ENCODE peak calls at places on chromosome 22, in nine cellular contexts. One of them, this sample, is unnamed.

GRCh38 chr22:35622132-35622913 is 5.2 kb upstream of the MB start:
- DNase-seq in neuronal stem cell: no peak
- DNase-seq in IMR-90: no peak
- DNase-seq in RWPE1: no peak
- DNase-seq in Calu3: peak
- DNase-seq in cardiac fibroblast: no peak
- DNase-seq in T47D: peak
- DNase-seq in right lobe of liver: peak
- DNase-seq in transverse colon: peak
- DNase-seq in this sample: no peak

GRCh38 chr22:32237021-32237420 is 18.1 kb downstream of the SLC5A4 start:
- DNase-seq in Calu3: no peak
- DNase-seq in right lobe of liver: no peak
- DNase-seq in IMR-90: no peak
- DNase-seq in cardiac fibroblast: no peak
- DNase-seq in neuronal stem cell: no peak
- DNase-seq in RWPE1: no peak
- DNase-seq in T47D: no peak
- DNase-seq in transverse colon: no peak
- DNase-seq in this sample: peak

GRCh38 chr22:17569971-17570511 is 6.7 kb downstream of the SLC25A18 start:
- DNase-seq in right lobe of liver: peak
- DNase-seq in cardiac fibroblast: peak
- DNase-seq in IMR-90: peak
- DNase-seq in T47D: no peak
- DNase-seq in RWPE1: no peak
- DNase-seq in Calu3: no peak
- DNase-seq in neuronal stem cell: no peak
- DNase-seq in transverse colon: no peak
- DNase-seq in this sample: no peak

GRCh38 chr22:25172153-25172552 is 27.5 kb upstream of the CRYBB3 start:
- DNase-seq in Calu3: peak
- DNase-seq in neuronal stem cell: no peak
- DNase-seq in right lobe of liver: no peak
- DNase-seq in IMR-90: no peak
- DNase-seq in RWPE1: no peak
- DNase-seq in T47D: peak
- DNase-seq in transverse colon: peak
- DNase-seq in cardiac fibroblast: peak
- DNase-seq in this sample: no peak

GRCh38 chr22:43510226-43511070 is 98.6 kb downstream of the MPPED1 start:
- DNase-seq in transverse colon: no peak
- DNase-seq in T47D: no peak
- DNase-seq in IMR-90: no peak
- DNase-seq in Calu3: no peak
- DNase-seq in right lobe of liver: no peak
- DNase-seq in cardiac fibroblast: no peak
- DNase-seq in RWPE1: no peak
- DNase-seq in neuronal stem cell: no peak
- DNase-seq in this sample: no peak

GRCh38 chr22:20316217-20316843 is 3.5 kb downstream of the DGCR6L start:
- DNase-seq in transverse colon: peak
- DNase-seq in neuronal stem cell: no peak
- DNase-seq in right lobe of liver: no peak
- DNase-seq in cardiac fibroblast: no peak
- DNase-seq in IMR-90: no peak
- DNase-seq in RWPE1: no peak
- DNase-seq in T47D: no peak
- DNase-seq in Calu3: no peak
- DNase-seq in this sample: peak

GRCh38 chr22:46561435-46561905 is 24.1 kb upstream of the CELSR1 start:
- DNase-seq in Calu3: no peak
- DNase-seq in neuronal stem cell: no peak
- DNase-seq in transverse colon: no peak
- DNase-seq in IMR-90: peak
- DNase-seq in cardiac fibroblast: no peak
- DNase-seq in T47D: no peak
- DNase-seq in right lobe of liver: no peak
- DNase-seq in RWPE1: no peak
- DNase-seq in this sample: peak

GRCh38 chr22:22045576-22046335 is 63.2 kb upstream of the TOP3B start:
- DNase-seq in neuronal stem cell: no peak
- DNase-seq in IMR-90: no peak
- DNase-seq in transverse colon: no peak
- DNase-seq in RWPE1: no peak
- DNase-seq in right lobe of liver: no peak
- DNase-seq in Calu3: no peak
- DNase-seq in T47D: no peak
- DNase-seq in cardiac fibroblast: no peak
- DNase-seq in this sample: no peak

GRCh38 chr22:46214149-46214548 is 35.9 kb downstream of the CDPF1 start:
- DNase-seq in right lobe of liver: no peak
- DNase-seq in RWPE1: no peak
- DNase-seq in transverse colon: no peak
- DNase-seq in Calu3: no peak
- DNase-seq in neuronal stem cell: no peak
- DNase-seq in cardiac fibroblast: no peak
- DNase-seq in T47D: no peak
- DNase-seq in IMR-90: no peak
- DNase-seq in this sample: no peak

GRCh38 chr22:36386351-36386899 is 1.3 kb downstream of the MYH9 start:
- DNase-seq in T47D: no peak
- DNase-seq in transverse colon: peak
- DNase-seq in Calu3: peak
- DNase-seq in right lobe of liver: no peak
- DNase-seq in cardiac fibroblast: peak
- DNase-seq in neuronal stem cell: no peak
- DNase-seq in IMR-90: no peak
- DNase-seq in RWPE1: no peak
- DNase-seq in this sample: no peak

GRCh38 chr22:37740455-37741311 is 43.8 kb downstream of the TRIOBP start:
- DNase-seq in T47D: no peak
- DNase-seq in IMR-90: no peak
- DNase-seq in right lobe of liver: no peak
- DNase-seq in Calu3: no peak
- DNase-seq in RWPE1: no peak
- DNase-seq in neuronal stem cell: no peak
- DNase-seq in cardiac fibroblast: no peak
- DNase-seq in transverse colon: no peak
- DNase-seq in this sample: no peak

GRCh38 chr22:36331306-36331911 is 56.4 kb downstream of the MYH9 start:
- DNase-seq in T47D: no peak
- DNase-seq in RWPE1: peak
- DNase-seq in right lobe of liver: peak
- DNase-seq in cardiac fibroblast: peak
- DNase-seq in neuronal stem cell: no peak
- DNase-seq in Calu3: peak
- DNase-seq in transverse colon: peak
- DNase-seq in IMR-90: peak
- DNase-seq in this sample: no peak

GRCh38 chr22:20989323-20990138 is 7.4 kb downstream of the LZTR1 start:
- DNase-seq in Calu3: no peak
- DNase-seq in RWPE1: no peak
- DNase-seq in T47D: no peak
- DNase-seq in right lobe of liver: no peak
- DNase-seq in IMR-90: peak
- DNase-seq in transverse colon: no peak
- DNase-seq in neuronal stem cell: no peak
- DNase-seq in cardiac fibroblast: no peak
- DNase-seq in this sample: no peak

GRCh38 chr22:33573479-33573878 is 346.8 kb downstream of the LARGE1 start:
- DNase-seq in right lobe of liver: no peak
- DNase-seq in T47D: no peak
- DNase-seq in transverse colon: no peak
- DNase-seq in cardiac fibroblast: no peak
- DNase-seq in neuronal stem cell: no peak
- DNase-seq in Calu3: no peak
- DNase-seq in RWPE1: no peak
- DNase-seq in IMR-90: no peak
- DNase-seq in this sample: no peak

GRCh38 chr22:30253205-30253852 is 6.8 kb upstream of the LIF start:
- DNase-seq in transverse colon: peak
- DNase-seq in Calu3: peak
- DNase-seq in T47D: no peak
- DNase-seq in right lobe of liver: no peak
- DNase-seq in IMR-90: peak
- DNase-seq in neuronal stem cell: no peak
- DNase-seq in cardiac fibroblast: peak
- DNase-seq in RWPE1: no peak
- DNase-seq in this sample: no peak

GRCh38 chr22:41410311-41410751 is 28.6 kb downstream of the TEF start:
- DNase-seq in RWPE1: no peak
- DNase-seq in right lobe of liver: peak
- DNase-seq in transverse colon: no peak
- DNase-seq in IMR-90: no peak
- DNase-seq in T47D: no peak
- DNase-seq in cardiac fibroblast: no peak
- DNase-seq in Calu3: no peak
- DNase-seq in neuronal stem cell: no peak
- DNase-seq in this sample: no peak

GRCh38 chr22:48659393-48659792 is 1168.3 kb downstream of the BRD1 start:
- DNase-seq in T47D: no peak
- DNase-seq in transverse colon: no peak
- DNase-seq in IMR-90: no peak
- DNase-seq in neuronal stem cell: no peak
- DNase-seq in Calu3: no peak
- DNase-seq in cardiac fibroblast: no peak
- DNase-seq in RWPE1: no peak
- DNase-seq in right lobe of liver: no peak
- DNase-seq in this sample: peak

GRCh38 chr22:26483439-26484359 is at the start of the genes HPS4 and SRRD:
- DNase-seq in transverse colon: peak
- DNase-seq in IMR-90: peak
- DNase-seq in cardiac fibroblast: peak
- DNase-seq in Calu3: peak
- DNase-seq in T47D: peak
- DNase-seq in right lobe of liver: peak
- DNase-seq in neuronal stem cell: peak
- DNase-seq in RWPE1: peak
- DNase-seq in this sample: peak

GRCh38 chr22:49261616-49262015 is 566.1 kb downstream of the BRD1 start:
- DNase-seq in cardiac fibroblast: no peak
- DNase-seq in Calu3: no peak
- DNase-seq in right lobe of liver: peak
- DNase-seq in transverse colon: no peak
- DNase-seq in T47D: no peak
- DNase-seq in IMR-90: no peak
- DNase-seq in RWPE1: no peak
- DNase-seq in neuronal stem cell: no peak
- DNase-seq in this sample: no peak

GRCh38 chr22:45308624-45309421 is 911 bp upstream of the FAM118A start:
- DNase-seq in right lobe of liver: no peak
- DNase-seq in IMR-90: no peak
- DNase-seq in Calu3: no peak
- DNase-seq in neuronal stem cell: no peak
- DNase-seq in T47D: no peak
- DNase-seq in RWPE1: no peak
- DNase-seq in transverse colon: peak
- DNase-seq in cardiac fibroblast: no peak
- DNase-seq in this sample: no peak

GRCh38 chr22:43031617-43032016 is 16.7 kb upstream of the PACSIN2 start:
- DNase-seq in neuronal stem cell: no peak
- DNase-seq in transverse colon: no peak
- DNase-seq in Calu3: no peak
- DNase-seq in RWPE1: no peak
- DNase-seq in IMR-90: no peak
- DNase-seq in cardiac fibroblast: no peak
- DNase-seq in T47D: no peak
- DNase-seq in right lobe of liver: no peak
- DNase-seq in this sample: peak

GRCh38 chr22:38729946-38730345 is 24.2 kb downstream of the GTPBP1 start:
- DNase-seq in neuronal stem cell: no peak
- DNase-seq in Calu3: no peak
- DNase-seq in right lobe of liver: no peak
- DNase-seq in RWPE1: no peak
- DNase-seq in IMR-90: no peak
- DNase-seq in transverse colon: no peak
- DNase-seq in cardiac fibroblast: no peak
- DNase-seq in T47D: no peak
- DNase-seq in this sample: no peak

GRCh38 chr22:20499769-20500168 is 4.2 kb upstream of the KLHL22 start:
- DNase-seq in right lobe of liver: no peak
- DNase-seq in cardiac fibroblast: no peak
- DNase-seq in RWPE1: no peak
- DNase-seq in IMR-90: no peak
- DNase-seq in T47D: no peak
- DNase-seq in Calu3: no peak
- DNase-seq in neuronal stem cell: no peak
- DNase-seq in transverse colon: peak
- DNase-seq in this sample: no peak

GRCh38 chr22:49961601-49962011 is 1.0 kb downstream of the PIM3 start:
- DNase-seq in neuronal stem cell: no peak
- DNase-seq in T47D: no peak
- DNase-seq in Calu3: no peak
- DNase-seq in IMR-90: no peak
- DNase-seq in transverse colon: no peak
- DNase-seq in cardiac fibroblast: no peak
- DNase-seq in right lobe of liver: no peak
- DNase-seq in RWPE1: no peak
- DNase-seq in this sample: no peak

GRCh38 chr22:41524283-41524682 is 20.0 kb downstream of the POLR3H start:
- DNase-seq in Calu3: no peak
- DNase-seq in IMR-90: peak
- DNase-seq in right lobe of liver: peak
- DNase-seq in RWPE1: no peak
- DNase-seq in cardiac fibroblast: peak
- DNase-seq in transverse colon: peak
- DNase-seq in neuronal stem cell: no peak
- DNase-seq in T47D: peak
- DNase-seq in this sample: no peak

GRCh38 chr22:41919357-41920224 is 4.7 kb upstream of the SHISA8 start:
- DNase-seq in IMR-90: peak
- DNase-seq in cardiac fibroblast: peak
- DNase-seq in right lobe of liver: no peak
- DNase-seq in transverse colon: peak
- DNase-seq in RWPE1: no peak
- DNase-seq in Calu3: no peak
- DNase-seq in T47D: no peak
- DNase-seq in neuronal stem cell: no peak
- DNase-seq in this sample: peak

GRCh38 chr22:22180738-22181514 is 63.7 kb upstream of the VPREB1 start:
- DNase-seq in IMR-90: no peak
- DNase-seq in Calu3: no peak
- DNase-seq in neuronal stem cell: no peak
- DNase-seq in right lobe of liver: no peak
- DNase-seq in cardiac fibroblast: no peak
- DNase-seq in T47D: no peak
- DNase-seq in transverse colon: no peak
- DNase-seq in RWPE1: no peak
- DNase-seq in this sample: no peak

GRCh38 chr22:19405652-19406051 is 25.9 kb downstream of the HIRA start:
- DNase-seq in cardiac fibroblast: no peak
- DNase-seq in IMR-90: no peak
- DNase-seq in right lobe of liver: no peak
- DNase-seq in T47D: no peak
- DNase-seq in RWPE1: no peak
- DNase-seq in transverse colon: no peak
- DNase-seq in neuronal stem cell: no peak
- DNase-seq in Calu3: no peak
- DNase-seq in this sample: no peak

GRCh38 chr22:50674606-50675552 is 2.3 kb downstream of the SHANK3 start:
- DNase-seq in RWPE1: peak
- DNase-seq in Calu3: peak
- DNase-seq in T47D: peak
- DNase-seq in neuronal stem cell: peak
- DNase-seq in cardiac fibroblast: no peak
- DNase-seq in right lobe of liver: no peak
- DNase-seq in transverse colon: peak
- DNase-seq in IMR-90: no peak
- DNase-seq in this sample: peak

GRCh38 chr22:17853066-17853465 is 78.8 kb upstream of the BID start:
- DNase-seq in cardiac fibroblast: peak
- DNase-seq in Calu3: no peak
- DNase-seq in neuronal stem cell: no peak
- DNase-seq in T47D: no peak
- DNase-seq in transverse colon: no peak
- DNase-seq in RWPE1: no peak
- DNase-seq in right lobe of liver: no peak
- DNase-seq in IMR-90: no peak
- DNase-seq in this sample: no peak

GRCh38 chr22:27454807-27455450 is 346.6 kb downstream of the MN1 start:
- DNase-seq in right lobe of liver: no peak
- DNase-seq in IMR-90: no peak
- DNase-seq in neuronal stem cell: no peak
- DNase-seq in transverse colon: no peak
- DNase-seq in T47D: no peak
- DNase-seq in Calu3: no peak
- DNase-seq in cardiac fibroblast: peak
- DNase-seq in RWPE1: no peak
- DNase-seq in this sample: no peak